ENCODE peak calls at places on chromosome X, in six cellular contexts. V is endothelial cell of umbilical vein, H is BJ, T is fibroblast of lung, U is astrocyte of the spinal cord, X is GM13977. N is an unnamed sample.

GRCh38 chrX:49930046-49930445 is 7.7 kb downstream of the CLCN5 start:
- DNase-seq in V (peak; percentile 29), H (no peak), T (peak; percentile 47), U (no peak), X (no peak), N (no peak)

GRCh38 chrX:130097507-130098201 is 12.6 kb downstream of the ELF4 start:
- DNase-seq in V (peak; percentile 87), H (no peak), T (no peak), U (no peak), X (no peak), N (peak; percentile 23)

GRCh38 chrX:43386872-43387271 is 269.2 kb upstream of the MAOA start:
- DNase-seq in V (no peak), H (no peak), T (no peak), U (no peak), X (no peak), N (peak; percentile 2)

GRCh38 chrX:2150722-2151121 is 350.1 kb downstream of the DHRSX start:
- DNase-seq in V (no peak), H (no peak), T (no peak), U (no peak), X (no peak), N (no peak)

GRCh38 chrX:68568136-68568535 is 69.3 kb downstream of the YIPF6 start:
- DNase-seq in V (no peak), H (no peak), T (no peak), U (no peak), X (no peak), N (peak; percentile 24)

GRCh38 chrX:24682739-24683432 is 10.8 kb upstream of the POLA1 start:
- DNase-seq in V (no peak), H (no peak), T (no peak), U (no peak), X (no peak), N (peak; percentile 68)

GRCh38 chrX:28498658-28499057 is 88.6 kb upstream of the IL1RAPL1 start:
- DNase-seq in V (peak; percentile 76), H (no peak), T (peak; percentile 6), U (peak; percentile 32), X (no peak), N (no peak)

GRCh38 chrX:150355898-150356297 is 7.2 kb upstream of the MAMLD1 start:
- DNase-seq in V (no peak), H (no peak), T (no peak), U (no peak), X (no peak), N (no peak)

GRCh38 chrX:48493890-48494364 is 14.9 kb upstream of the PORCN start:
- DNase-seq in V (peak; percentile 35), H (no peak), T (peak; percentile 50), U (peak; percentile 63), X (no peak), N (peak; percentile 41)

GRCh38 chrX:41734530-41734929 is 10.5 kb downstream of the GPR82 start:
- DNase-seq in V (peak; percentile 3), H (no peak), T (peak; percentile 34), U (no peak), X (no peak), N (peak; percentile 12)

GRCh38 chrX:47285762-47286320 is 53.0 kb downstream of the USP11 start:
- DNase-seq in V (no peak), H (no peak), T (peak; percentile 0), U (no peak), X (no peak), N (peak; percentile 19)

GRCh38 chrX:102720237-102721168 is at the start of gene GPRASP3:
- DNase-seq in V (peak; percentile 81), H (no peak), T (peak; percentile 82), U (peak; percentile 77), X (peak; percentile 52), N (peak; percentile 89)

GRCh38 chrX:107559506-107559905 is 68.8 kb upstream of the PRPS1 start:
- DNase-seq in V (no peak), H (no peak), T (no peak), U (no peak), X (no peak), N (no peak)

GRCh38 chrX:378443-378842 is 8.3 kb downstream of the PPP2R3B start:
- DNase-seq in V (no peak), H (no peak), T (no peak), U (no peak), X (no peak), N (peak; percentile 51)

GRCh38 chrX:107483976-107484726 is 34.7 kb downstream of the FRMPD3 start:
- DNase-seq in V (no peak), H (no peak), T (peak; percentile 15), U (peak; percentile 15), X (no peak), N (no peak)

GRCh38 chrX:94676285-94676684 is 1002.3 kb downstream of the FAM133A start:
- DNase-seq in V (no peak), H (no peak), T (no peak), U (no peak), X (no peak), N (no peak)

GRCh38 chrX:14915596-14915995 is 42.4 kb downstream of the MOSPD2 start:
- DNase-seq in V (no peak), H (no peak), T (no peak), U (no peak), X (no peak), N (no peak)

GRCh38 chrX:34734383-34734782 is 77.3 kb upstream of the TMEM47 start:
- DNase-seq in V (no peak), H (no peak), T (peak; percentile 48), U (peak; percentile 31), X (no peak), N (no peak)

GRCh38 chrX:54447461-54447860 is 7.3 kb downstream of the TSR2 start:
- DNase-seq in V (no peak), H (no peak), T (peak; percentile 2), U (no peak), X (no peak), N (no peak)
- TF ChIP-seq CTCF in V (no peak), H (peak; percentile 17), T (no peak), U (no peak), X (no peak), N (no peak)

DNA sequence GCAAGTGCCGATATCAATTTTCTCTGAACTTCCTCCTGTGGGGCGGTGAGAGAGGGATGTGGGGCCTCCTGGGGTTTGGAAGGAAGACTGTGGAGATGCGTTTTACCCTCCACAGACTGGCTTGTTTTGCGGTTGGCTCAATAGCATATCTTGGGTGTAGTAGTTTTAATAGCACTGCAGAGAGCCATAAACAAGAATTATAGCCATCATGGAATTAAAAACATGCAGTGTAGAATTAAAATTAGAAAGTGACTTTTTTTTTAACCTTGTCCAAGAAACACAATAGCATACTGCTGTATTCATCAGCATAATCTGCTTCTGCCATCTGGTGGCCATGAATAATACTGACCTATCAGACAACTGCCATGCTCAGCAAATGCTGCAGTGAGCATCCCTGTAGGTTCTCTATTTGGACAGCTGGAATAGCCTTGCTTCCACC is 47.3 kb upstream of the SCML1 start:
- DNase-seq in V (peak; percentile 66), H (no peak), T (peak; percentile 75), U (peak; percentile 77), X (peak; percentile 57), N (peak; percentile 56)
- TF ChIP-seq CTCF in V (peak; percentile 49), H (peak; percentile 53), T (peak; percentile 47), U (peak; percentile 67), X (peak; percentile 79), N (peak; percentile 49)

GRCh38 chrX:53458082-53458481 is 23.9 kb upstream of the HSD17B10 start:
- DNase-seq in V (no peak), H (no peak), T (peak; percentile 31), U (no peak), X (no peak), N (no peak)
- TF ChIP-seq CTCF in V (no peak), H (no peak), T (peak; percentile 28), U (no peak), X (no peak), N (no peak)

DNA sequence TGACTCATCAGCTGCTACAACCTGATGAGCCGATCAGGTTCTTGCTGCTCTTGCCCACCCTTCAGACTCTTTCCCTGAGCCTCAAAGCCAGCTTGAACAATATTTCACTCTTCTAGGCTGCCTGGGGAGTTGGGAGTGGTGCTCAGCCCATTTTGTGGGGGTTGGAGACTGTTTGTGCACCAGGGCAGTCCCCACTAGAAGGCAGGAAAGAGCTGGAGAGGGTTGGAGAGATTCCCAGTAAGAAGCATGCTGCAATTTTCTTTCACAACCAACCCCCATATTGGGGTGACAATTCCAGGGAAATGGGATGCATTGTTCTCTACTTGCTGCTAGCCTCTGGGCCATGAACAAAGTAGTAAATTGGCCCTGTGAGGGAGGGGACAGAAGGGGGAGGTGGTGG is 44.1 kb downstream of the SLC16A2 start:
- DNase-seq in V (no peak), H (no peak), T (no peak), U (no peak), X (no peak), N (no peak)
- TF ChIP-seq CTCF in V (no peak), H (peak; percentile 36), T (peak; percentile 26), U (no peak), X (no peak), N (no peak)

DNA sequence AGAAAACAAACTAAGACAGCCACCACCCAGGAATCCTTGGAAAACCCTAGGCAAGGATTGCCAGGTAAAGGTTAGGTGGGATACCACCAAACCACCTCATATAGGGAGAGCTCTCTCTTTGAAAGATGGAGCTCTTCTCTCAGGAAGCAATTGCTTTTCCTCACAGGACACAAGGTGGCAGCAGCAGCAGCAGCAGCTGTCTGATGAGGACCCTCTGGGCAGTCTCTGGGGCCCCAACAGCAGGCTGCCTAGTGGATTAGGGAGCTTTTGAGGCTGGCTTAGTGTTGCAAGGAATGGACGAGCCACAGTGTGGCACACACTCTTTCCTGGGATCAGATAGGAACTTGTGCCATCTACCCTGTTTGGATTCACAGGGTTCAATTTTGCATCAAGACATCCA is 41.4 kb upstream of the CHRDL1 start:
- DNase-seq in V (no peak), H (no peak), T (no peak), U (no peak), X (no peak), N (no peak)
- TF ChIP-seq CTCF in V (no peak), H (peak; percentile 12), T (peak; percentile 15), U (peak; percentile 23), X (peak; percentile 29), N (no peak)

DNA sequence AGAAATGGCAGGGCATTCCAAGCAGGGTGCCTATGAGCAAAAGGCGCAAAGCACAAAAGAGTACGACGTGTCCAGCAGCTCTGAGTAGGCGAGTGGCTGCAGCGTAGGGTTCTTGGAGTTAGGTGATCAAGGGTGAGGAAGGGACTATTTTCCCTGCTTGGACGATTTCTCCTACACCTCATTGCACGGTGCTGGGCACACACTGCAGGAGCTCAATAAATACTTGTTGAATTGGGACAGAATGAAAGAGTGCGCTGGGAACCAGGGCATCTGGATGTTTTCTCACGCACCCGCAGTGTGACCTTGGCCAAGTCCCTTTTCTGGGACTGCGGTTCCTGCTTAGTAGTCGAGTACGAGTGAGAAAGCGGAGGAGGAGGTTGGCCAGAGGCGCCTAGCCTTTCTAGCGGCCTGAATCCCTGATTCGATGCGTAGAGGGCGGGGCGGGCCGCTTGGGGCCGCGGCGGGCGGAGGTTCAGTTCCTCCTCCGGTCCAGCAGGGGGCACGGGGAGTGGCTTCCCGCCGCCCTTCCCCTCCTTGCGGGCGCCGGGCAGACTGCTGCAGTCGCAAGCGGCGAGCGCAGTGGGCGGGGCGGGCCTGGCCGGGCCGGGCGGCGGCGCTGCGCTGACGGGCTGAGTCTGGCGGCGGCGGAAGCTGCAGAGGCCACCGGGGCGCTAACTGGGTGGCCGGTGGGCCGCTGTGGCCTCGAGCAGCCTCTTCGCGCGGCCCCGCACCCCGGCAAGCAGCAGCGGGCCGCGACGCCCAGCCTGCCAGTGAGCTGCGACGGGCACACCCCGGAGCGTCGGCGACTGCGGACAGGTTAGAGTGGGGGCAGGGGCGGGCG is at the start of gene FAM199X:
- DNase-seq in V (peak; percentile 91), H (peak; percentile 38), T (peak; percentile 84), U (peak; percentile 89), X (peak; percentile 91), N (peak; percentile 86)
- TF ChIP-seq CTCF in V (peak; percentile 60), H (peak; percentile 70), T (peak; percentile 43), U (peak; percentile 54), X (peak; percentile 53), N (peak; percentile 50)

N was measured in activated CD8-positive, alpha-beta T cell treated with anti-CD3 and anti-CD28 coated beads for 36 hours.